ENCODE peak calls at places on chromosomes 16 and 17, in seven cellular contexts. H, X, E, U, I, T and D are unnamed samples. For H3K4me1, the result is how much of the 10 kb centered on the place peaks cover.

GRCh38 chr17:14354807-14355206 is 53.9 kb downstream of the HS3ST3B1 start:
- ATAC-seq in U (no peak), I (no peak), T (no peak), H (no peak), X (no peak), E (no peak), D (no peak)

GRCh38 chr17:59372138-59372751 is 40.8 kb downstream of the YPEL2 start:
- ATAC-seq in H (peak), E (no peak), I (no peak), U (no peak), X (peak), T (peak), D (peak)

GRCh38 chr17:67810464-67810863 is 14.8 kb upstream of the BPTF start:
- ATAC-seq in I (no peak), E (no peak), H (no peak), T (no peak), U (no peak), X (no peak), D (no peak)

GRCh38 chr17:57086069-57086930 is 1.3 kb downstream of the AKAP1 start:
- ATAC-seq in I (no peak), H (no peak), U (peak), E (peak), X (peak), T (peak), D (no peak)

GRCh38 chr17:5585814-5586558 is 1.7 kb upstream of the NLRP1 start:
- ATAC-seq in X (peak), U (no peak), I (no peak), T (no peak), H (no peak), E (no peak), D (no peak)

GRCh38 chr16:2205967-2206313 is 686 bp downstream of the MLST8 start:
- ATAC-seq in T (peak), I (no peak), X (no peak), E (peak), U (peak), H (peak), D (peak)

GRCh38 chr16:4580245-4580644 is 24.1 kb downstream of the C16orf96 start:
- ATAC-seq in U (no peak), X (no peak), I (no peak), E (peak), T (no peak), H (no peak), D (no peak)

GRCh38 chr16:88536971-88537751 is 33.0 kb upstream of the ZC3H18 start:
- ATAC-seq in I (no peak), U (peak), T (peak), H (no peak), X (no peak), E (no peak), D (no peak)

GRCh38 chr17:40326014-40326831 is 17.2 kb downstream of the RARA start:
- ATAC-seq in T (peak), X (no peak), U (no peak), I (peak), E (no peak), H (no peak), D (no peak)

GRCh38 chr17:38358586-38359513 is 7.2 kb downstream of the SOCS7 start:
- ATAC-seq in E (no peak), I (no peak), X (no peak), U (no peak), T (peak), H (no peak), D (no peak)

GRCh38 chr16:78505544-78506371 is 406.3 kb downstream of the WWOX start:
- ATAC-seq in E (no peak), I (no peak), X (peak), T (peak), U (peak), H (peak), D (peak)

GRCh38 chr16:48481772-48482171 is 96.6 kb upstream of the SIAH1 start:
- ATAC-seq in I (no peak), T (no peak), H (no peak), E (no peak), U (no peak), X (no peak), D (no peak)

GRCh38 chr16:69833357-69833781 is 71.2 kb downstream of the WWP2 start:
- ATAC-seq in X (peak), E (no peak), U (no peak), I (no peak), H (no peak), T (no peak), D (no peak)

GRCh38 chr17:40456396-40456951 is 13.2 kb downstream of the IGFBP4 start:
- ATAC-seq in E (no peak), H (no peak), X (no peak), I (no peak), U (no peak), T (peak), D (no peak)

GRCh38 chr17:49497147-49498036 is 2.3 kb downstream of the NGFR start:
- ATAC-seq in I (no peak), U (no peak), X (peak), T (peak), H (peak), E (peak), D (peak)

GRCh38 chr17:79993390-79994221 is 42.1 kb downstream of the TBC1D16 start:
- ATAC-seq in H (peak), E (peak), U (peak), I (no peak), T (peak), X (peak), D (peak)

GRCh38 chr16:82629441-82630027 is 2.8 kb downstream of the CDH13 start:
- ATAC-seq in U (no peak), E (no peak), T (no peak), H (peak), I (no peak), X (no peak), D (peak)

GRCh38 chr17:6394055-6394454 is 40.9 kb downstream of the AIPL1 start:
- ATAC-seq in T (no peak), I (no peak), E (no peak), H (no peak), U (no peak), X (no peak), D (no peak)

GRCh38 chr17:10265100-10265810 is 66.8 kb upstream of the GAS7 start:
- ATAC-seq in X (no peak), I (no peak), T (no peak), E (peak), H (no peak), U (no peak), D (no peak)

GRCh38 chr17:48907713-48908046 is 527 bp upstream of the UBE2Z start:
- ATAC-seq in U (no peak), X (no peak), T (no peak), E (peak), H (no peak), I (peak), D (no peak)

GRCh38 chr17:79944251-79944812 is 91.3 kb downstream of the TBC1D16 start:
- ATAC-seq in X (no peak), U (no peak), T (no peak), I (no peak), E (no peak), H (no peak), D (no peak)

GRCh38 chr17:39225974-39226683 is 384 bp upstream of the STAC2 start:
- ATAC-seq in X (no peak), T (peak), E (peak), I (peak), U (peak), H (peak), D (peak)

GRCh38 chr16:50311891-50312501 is 45.6 kb downstream of the ADCY7 start:
- ATAC-seq in I (no peak), T (no peak), U (no peak), H (no peak), E (no peak), X (no peak), D (no peak)

GRCh38 chr17:45364531-45365390 is 47.9 kb upstream of the MAP3K14 start:
- ATAC-seq in H (peak), I (no peak), E (peak), X (no peak), U (no peak), T (no peak), D (no peak)

GRCh38 chr16:54657058-54657708 is 273.5 kb upstream of the IRX5 start:
- ATAC-seq in X (peak), H (no peak), U (no peak), E (peak), T (peak), I (no peak), D (no peak)

GRCh38 chr16:75267631-75268264 is 16.3 kb upstream of the BCAR1 start:
- ATAC-seq in I (no peak), E (peak), H (peak), T (peak), X (peak), U (no peak), D (peak)

GRCh38 chr17:4003501-4004421 is 39.5 kb upstream of the ATP2A3 start:
- ATAC-seq in H (peak), X (no peak), U (no peak), E (no peak), I (no peak), T (peak), D (no peak)

GRCh38 chr16:54140057-54140787 is 146.4 kb downstream of the IRX3 start:
- ATAC-seq in X (no peak), E (peak), U (no peak), H (no peak), I (no peak), T (no peak), D (no peak)

GRCh38 chr17:76281573-76282371 is 16.6 kb downstream of the UBALD2 start:
- ATAC-seq in E (no peak), H (no peak), T (peak), I (no peak), U (no peak), X (peak), D (no peak)

GRCh38 chr17:47066095-47066494 is 87.0 kb upstream of the RPRML start:
- ATAC-seq in E (peak), T (no peak), I (no peak), X (no peak), H (no peak), U (peak), D (no peak)

GRCh38 chr16:81939164-81940067 is 71.9 kb downstream of the SDR42E1 start:
- ATAC-seq in E (no peak), X (no peak), H (peak), U (peak), I (no peak), T (no peak), D (no peak)

GRCh38 chr17:55348749-55349354 is 72.8 kb downstream of the MMD start:
- ATAC-seq in T (peak), H (peak), E (peak), X (peak), I (peak), U (peak), D (peak)

GRCh38 chr17:61562287-61562686 is 28.7 kb downstream of the NACA2 start:
- ATAC-seq in E (no peak), H (no peak), X (no peak), T (no peak), I (no peak), U (no peak), D (no peak)
- H3K4me1 ChIP-seq in E (under half), H (under half), X (under half), T (under half), I (under half), U (under half), D (under half)

GRCh38 chr17:29127840-29128239 is 52.4 kb downstream of the MYO18A start:
- ATAC-seq in U (no peak), H (no peak), E (no peak), T (no peak), X (no peak), I (no peak), D (no peak)

GRCh38 chr17:29131814-29132682 is 48.1 kb downstream of the MYO18A start:
- ATAC-seq in X (no peak), E (no peak), I (no peak), T (no peak), H (no peak), U (peak), D (peak)

GRCh38 chr17:29126268-29126923 is 53.8 kb downstream of the MYO18A start:
- ATAC-seq in X (no peak), T (no peak), E (no peak), H (no peak), I (no peak), U (no peak), D (no peak)

GRCh38 chr17:29133146-29133713 is 47.0 kb downstream of the MYO18A start:
- ATAC-seq in X (peak), H (peak), I (no peak), T (peak), E (peak), U (peak), D (peak)

DNA sequence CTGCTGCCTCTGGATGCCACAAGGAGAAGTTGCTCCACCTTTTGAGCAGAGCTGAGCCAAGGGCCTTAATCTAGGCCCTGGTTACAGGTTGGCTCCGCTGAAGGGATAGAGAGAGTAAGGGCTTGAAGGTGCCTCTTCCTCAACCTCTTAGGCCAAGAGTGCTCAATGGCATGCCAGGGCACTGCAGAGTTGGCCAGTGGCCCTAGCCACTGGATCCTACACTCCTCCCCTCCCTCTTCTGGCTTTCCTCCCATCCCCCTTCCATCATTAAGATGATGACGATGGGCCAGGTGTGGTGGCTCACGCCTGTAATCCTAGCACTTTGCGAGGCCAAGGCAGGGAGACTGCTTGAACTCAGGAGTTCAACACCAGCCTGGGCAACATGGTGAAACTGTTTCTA is 50.5 kb downstream of the MYO18A start:
- ATAC-seq in U (no peak), X (peak), E (no peak), H (no peak), I (no peak), T (no peak), D (no peak)
- H3K4me1 ChIP-seq in U (half or more), X (half or more), E (under half), H (half or more), I (under half), T (under half), D (under half)

GRCh38 chr16:21619765-21620462 is 20.5 kb downstream of the METTL9 start:
- ATAC-seq in H (no peak), U (no peak), X (no peak), E (no peak), I (no peak), T (no peak), D (no peak)
- H3K4me1 ChIP-seq in H (under half), U (under half), X (under half), E (under half), I (under half), T (under half), D (under half)

GRCh38 chr17:17151962-17152361 is 54.2 kb downstream of the PLD6 start:
- ATAC-seq in U (no peak), I (peak), E (peak), T (peak), H (peak), X (peak), D (peak)
- H3K4me1 ChIP-seq in U (under half), I (under half), E (half or more), T (under half), H (half or more), X (half or more), D (under half)